ENCODE peak calls at places on chromosomes 7 and 10, in eight cellular contexts. One of them, this sample, is unnamed.

GRCh38 chr7:96596120-96596826 is 113.4 kb downstream of the SEM1 start:
- DNase-seq in T-cell: no peak
- DNase-seq in MCF 10A: peak; percentile 27
- DNase-seq in GM23248: peak; percentile 10
- DNase-seq in pancreas: peak; percentile 27
- DNase-seq in HFFc6: no peak
- DNase-seq in AG09319: no peak
- DNase-seq in uterus: no peak
- DNase-seq in this sample: no peak

GRCh38 chr7:86201767-86202166 is 441.9 kb upstream of the GRM3 start:
- DNase-seq in T-cell: no peak
- DNase-seq in MCF 10A: no peak
- DNase-seq in GM23248: no peak
- DNase-seq in pancreas: no peak
- DNase-seq in HFFc6: no peak
- DNase-seq in AG09319: no peak
- DNase-seq in uterus: no peak
- DNase-seq in this sample: no peak

GRCh38 chr7:116172353-116172752 is 38.0 kb upstream of the TES start:
- DNase-seq in T-cell: no peak
- DNase-seq in MCF 10A: no peak
- DNase-seq in GM23248: peak; percentile 45
- DNase-seq in pancreas: no peak
- DNase-seq in HFFc6: peak; percentile 61
- DNase-seq in AG09319: no peak
- DNase-seq in uterus: no peak
- DNase-seq in this sample: peak; percentile 12

GRCh38 chr7:129188372-129188891 is at the start of gene SMO:
- DNase-seq in T-cell: no peak
- DNase-seq in MCF 10A: no peak
- DNase-seq in GM23248: peak; percentile 60
- DNase-seq in pancreas: peak; percentile 63
- DNase-seq in HFFc6: no peak
- DNase-seq in AG09319: no peak
- DNase-seq in uterus: peak; percentile 51
- DNase-seq in this sample: peak; percentile 74

GRCh38 chr7:116367171-116367813 is 132.2 kb upstream of the CAV2 start:
- DNase-seq in T-cell: no peak
- DNase-seq in MCF 10A: no peak
- DNase-seq in GM23248: no peak
- DNase-seq in pancreas: no peak
- DNase-seq in HFFc6: no peak
- DNase-seq in AG09319: no peak
- DNase-seq in uterus: no peak
- DNase-seq in this sample: no peak

GRCh38 chr10:22437620-22438588 is 92.6 kb downstream of the SPAG6 start:
- DNase-seq in T-cell: peak; percentile 42
- DNase-seq in MCF 10A: no peak
- DNase-seq in GM23248: peak; percentile 63
- DNase-seq in pancreas: no peak
- DNase-seq in HFFc6: no peak
- DNase-seq in AG09319: no peak
- DNase-seq in uterus: peak; percentile 46
- DNase-seq in this sample: peak; percentile 34

GRCh38 chr10:34228066-34228465 is 587.0 kb downstream of the PARD3 start:
- DNase-seq in T-cell: no peak
- DNase-seq in MCF 10A: no peak
- DNase-seq in GM23248: no peak
- DNase-seq in pancreas: no peak
- DNase-seq in HFFc6: no peak
- DNase-seq in AG09319: no peak
- DNase-seq in uterus: no peak
- DNase-seq in this sample: no peak

GRCh38 chr10:31723074-31723750 is 205.4 kb downstream of the ARHGAP12 start:
- DNase-seq in T-cell: no peak
- DNase-seq in MCF 10A: no peak
- DNase-seq in GM23248: peak; percentile 18
- DNase-seq in pancreas: no peak
- DNase-seq in HFFc6: no peak
- DNase-seq in AG09319: no peak
- DNase-seq in uterus: no peak
- DNase-seq in this sample: no peak

GRCh38 chr7:48780862-48781261 is 143.5 kb upstream of the CDC14C start:
- DNase-seq in T-cell: no peak
- DNase-seq in MCF 10A: no peak
- DNase-seq in GM23248: no peak
- DNase-seq in pancreas: no peak
- DNase-seq in HFFc6: no peak
- DNase-seq in AG09319: no peak
- DNase-seq in uterus: no peak
- DNase-seq in this sample: no peak

GRCh38 chr7:42006801-42007394 is 230.1 kb downstream of the GLI3 start:
- DNase-seq in T-cell: no peak
- DNase-seq in MCF 10A: no peak
- DNase-seq in GM23248: no peak
- DNase-seq in pancreas: peak; percentile 36
- DNase-seq in HFFc6: no peak
- DNase-seq in AG09319: no peak
- DNase-seq in uterus: no peak
- DNase-seq in this sample: no peak